ENCODE peak calls at places on chromosomes 12 and 14, in ten cellular contexts. One of them, this sample, is unnamed.

GRCh38 chr12:54009171-54010052 is 627 bp downstream of the HOXC8 start:
- DNase-seq in fibroblast of the aortic adventitia: peak; percentile 27
- DNase-seq in KBM-7: peak; percentile 43
- DNase-seq in A549: no peak
- DNase-seq in kidney epithelial cell: no peak
- DNase-seq in NCI-H774: no peak
- DNase-seq in left lung: no peak
- DNase-seq in activated naive CD8-positive, alpha-beta T cell treated with anti-CD3 and anti-CD28 coated beads, Interleukin-2, amount 50 U/mL, for 24 hours: no peak
- DNase-seq in H1: no peak
- DNase-seq in AG08395: no peak
- DNase-seq in this sample: no peak

GRCh38 chr14:102200690-102201368 is 61.1 kb downstream of the WDR20 start:
- DNase-seq in NCI-H774: no peak
- DNase-seq in KBM-7: no peak
- DNase-seq in fibroblast of the aortic adventitia: no peak
- DNase-seq in kidney epithelial cell: no peak
- DNase-seq in AG08395: no peak
- DNase-seq in A549: no peak
- DNase-seq in H1: no peak
- DNase-seq in left lung: no peak
- DNase-seq in activated naive CD8-positive, alpha-beta T cell treated with anti-CD3 and anti-CD28 coated beads, Interleukin-2, amount 50 U/mL, for 24 hours: no peak
- DNase-seq in this sample: no peak

GRCh38 chr14:43988989-43989388 is 518.1 kb downstream of the FSCB start:
- DNase-seq in fibroblast of the aortic adventitia: no peak
- DNase-seq in kidney epithelial cell: no peak
- DNase-seq in KBM-7: no peak
- DNase-seq in activated naive CD8-positive, alpha-beta T cell treated with anti-CD3 and anti-CD28 coated beads, Interleukin-2, amount 50 U/mL, for 24 hours: no peak
- DNase-seq in A549: no peak
- DNase-seq in NCI-H774: no peak
- DNase-seq in left lung: no peak
- DNase-seq in AG08395: no peak
- DNase-seq in H1: no peak
- DNase-seq in this sample: no peak

GRCh38 chr14:74982661-74983060 is 20.1 kb upstream of the EIF2B2 start:
- DNase-seq in A549: no peak
- DNase-seq in left lung: no peak
- DNase-seq in fibroblast of the aortic adventitia: no peak
- DNase-seq in kidney epithelial cell: no peak
- DNase-seq in H1: no peak
- DNase-seq in AG08395: no peak
- DNase-seq in activated naive CD8-positive, alpha-beta T cell treated with anti-CD3 and anti-CD28 coated beads, Interleukin-2, amount 50 U/mL, for 24 hours: no peak
- DNase-seq in KBM-7: no peak
- DNase-seq in NCI-H774: no peak
- DNase-seq in this sample: no peak

GRCh38 chr12:80353254-80353653 is 90.8 kb upstream of the PTPRQ start:
- DNase-seq in activated naive CD8-positive, alpha-beta T cell treated with anti-CD3 and anti-CD28 coated beads, Interleukin-2, amount 50 U/mL, for 24 hours: no peak
- DNase-seq in fibroblast of the aortic adventitia: no peak
- DNase-seq in kidney epithelial cell: no peak
- DNase-seq in AG08395: peak; percentile 28
- DNase-seq in KBM-7: no peak
- DNase-seq in left lung: no peak
- DNase-seq in H1: no peak
- DNase-seq in A549: no peak
- DNase-seq in NCI-H774: no peak
- DNase-seq in this sample: no peak

GRCh38 chr12:76252031-76252430 is 96.2 kb downstream of the BBS10 start:
- DNase-seq in A549: no peak
- DNase-seq in AG08395: no peak
- DNase-seq in kidney epithelial cell: no peak
- DNase-seq in activated naive CD8-positive, alpha-beta T cell treated with anti-CD3 and anti-CD28 coated beads, Interleukin-2, amount 50 U/mL, for 24 hours: no peak
- DNase-seq in KBM-7: no peak
- DNase-seq in H1: no peak
- DNase-seq in left lung: no peak
- DNase-seq in NCI-H774: no peak
- DNase-seq in fibroblast of the aortic adventitia: no peak
- DNase-seq in this sample: no peak

GRCh38 chr12:103586791-103587370 is at the start of gene STAB2:
- DNase-seq in A549: no peak
- DNase-seq in kidney epithelial cell: no peak
- DNase-seq in H1: no peak
- DNase-seq in KBM-7: no peak
- DNase-seq in NCI-H774: no peak
- DNase-seq in AG08395: no peak
- DNase-seq in activated naive CD8-positive, alpha-beta T cell treated with anti-CD3 and anti-CD28 coated beads, Interleukin-2, amount 50 U/mL, for 24 hours: no peak
- DNase-seq in left lung: no peak
- DNase-seq in fibroblast of the aortic adventitia: no peak
- DNase-seq in this sample: no peak

GRCh38 chr14:84254205-84254788 is 1275.6 kb upstream of the FLRT2 start:
- DNase-seq in H1: no peak
- DNase-seq in left lung: no peak
- DNase-seq in NCI-H774: no peak
- DNase-seq in activated naive CD8-positive, alpha-beta T cell treated with anti-CD3 and anti-CD28 coated beads, Interleukin-2, amount 50 U/mL, for 24 hours: no peak
- DNase-seq in KBM-7: no peak
- DNase-seq in A549: no peak
- DNase-seq in kidney epithelial cell: no peak
- DNase-seq in fibroblast of the aortic adventitia: peak; percentile 29
- DNase-seq in AG08395: no peak
- DNase-seq in this sample: no peak

GRCh38 chr12:127260531-127260930 is 1006.4 kb upstream of the TMEM132C start:
- DNase-seq in H1: no peak
- DNase-seq in left lung: no peak
- DNase-seq in kidney epithelial cell: no peak
- DNase-seq in fibroblast of the aortic adventitia: no peak
- DNase-seq in AG08395: peak; percentile 56
- DNase-seq in activated naive CD8-positive, alpha-beta T cell treated with anti-CD3 and anti-CD28 coated beads, Interleukin-2, amount 50 U/mL, for 24 hours: no peak
- DNase-seq in NCI-H774: no peak
- DNase-seq in A549: no peak
- DNase-seq in KBM-7: no peak
- DNase-seq in this sample: no peak

GRCh38 chr12:115144425-115144824 is 460.4 kb upstream of the TBX3 start:
- DNase-seq in left lung: no peak
- DNase-seq in A549: no peak
- DNase-seq in fibroblast of the aortic adventitia: no peak
- DNase-seq in H1: no peak
- DNase-seq in kidney epithelial cell: no peak
- DNase-seq in AG08395: no peak
- DNase-seq in activated naive CD8-positive, alpha-beta T cell treated with anti-CD3 and anti-CD28 coated beads, Interleukin-2, amount 50 U/mL, for 24 hours: no peak
- DNase-seq in NCI-H774: no peak
- DNase-seq in KBM-7: no peak
- DNase-seq in this sample: no peak

GRCh38 chr14:55519473-55520080 is 60.4 kb upstream of the KTN1 start:
- DNase-seq in A549: no peak
- DNase-seq in NCI-H774: no peak
- DNase-seq in AG08395: no peak
- DNase-seq in KBM-7: no peak
- DNase-seq in activated naive CD8-positive, alpha-beta T cell treated with anti-CD3 and anti-CD28 coated beads, Interleukin-2, amount 50 U/mL, for 24 hours: no peak
- DNase-seq in left lung: no peak
- DNase-seq in kidney epithelial cell: no peak
- DNase-seq in H1: no peak
- DNase-seq in fibroblast of the aortic adventitia: no peak
- DNase-seq in this sample: no peak

GRCh38 chr12:50848963-50849362 is 6.2 kb downstream of the TMPRSS12 start:
- DNase-seq in activated naive CD8-positive, alpha-beta T cell treated with anti-CD3 and anti-CD28 coated beads, Interleukin-2, amount 50 U/mL, for 24 hours: no peak
- DNase-seq in KBM-7: no peak
- DNase-seq in AG08395: no peak
- DNase-seq in left lung: no peak
- DNase-seq in NCI-H774: no peak
- DNase-seq in fibroblast of the aortic adventitia: no peak
- DNase-seq in A549: no peak
- DNase-seq in H1: no peak
- DNase-seq in kidney epithelial cell: no peak
- DNase-seq in this sample: no peak

GRCh38 chr12:75322464-75322863 is 7.7 kb downstream of the CAPS2 start:
- DNase-seq in fibroblast of the aortic adventitia: peak; percentile 49
- DNase-seq in NCI-H774: no peak
- DNase-seq in A549: no peak
- DNase-seq in H1: no peak
- DNase-seq in kidney epithelial cell: no peak
- DNase-seq in KBM-7: no peak
- DNase-seq in activated naive CD8-positive, alpha-beta T cell treated with anti-CD3 and anti-CD28 coated beads, Interleukin-2, amount 50 U/mL, for 24 hours: no peak
- DNase-seq in left lung: no peak
- DNase-seq in AG08395: peak; percentile 32
- DNase-seq in this sample: no peak

GRCh38 chr14:92540472-92541048 is 27.0 kb downstream of the RIN3 start:
- DNase-seq in kidney epithelial cell: peak; percentile 92
- DNase-seq in fibroblast of the aortic adventitia: peak; percentile 100
- DNase-seq in A549: peak; percentile 77
- DNase-seq in left lung: peak; percentile 89
- DNase-seq in NCI-H774: no peak
- DNase-seq in activated naive CD8-positive, alpha-beta T cell treated with anti-CD3 and anti-CD28 coated beads, Interleukin-2, amount 50 U/mL, for 24 hours: no peak
- DNase-seq in AG08395: peak; percentile 94
- DNase-seq in H1: no peak
- DNase-seq in KBM-7: no peak
- DNase-seq in this sample: no peak

GRCh38 chr14:72745546-72745945 is 148.4 kb downstream of the DPF3 start:
- DNase-seq in kidney epithelial cell: peak; percentile 21
- DNase-seq in activated naive CD8-positive, alpha-beta T cell treated with anti-CD3 and anti-CD28 coated beads, Interleukin-2, amount 50 U/mL, for 24 hours: no peak
- DNase-seq in NCI-H774: no peak
- DNase-seq in A549: peak; percentile 15
- DNase-seq in H1: no peak
- DNase-seq in left lung: no peak
- DNase-seq in AG08395: peak; percentile 82
- DNase-seq in fibroblast of the aortic adventitia: peak; percentile 95
- DNase-seq in KBM-7: no peak
- DNase-seq in this sample: no peak

GRCh38 chr12:6703631-6704030 is 3.0 kb upstream of the PIANP start:
- DNase-seq in kidney epithelial cell: no peak
- DNase-seq in H1: no peak
- DNase-seq in A549: peak; percentile 38
- DNase-seq in left lung: no peak
- DNase-seq in AG08395: no peak
- DNase-seq in KBM-7: peak; percentile 53
- DNase-seq in NCI-H774: no peak
- DNase-seq in activated naive CD8-positive, alpha-beta T cell treated with anti-CD3 and anti-CD28 coated beads, Interleukin-2, amount 50 U/mL, for 24 hours: no peak
- DNase-seq in fibroblast of the aortic adventitia: no peak
- DNase-seq in this sample: no peak

GRCh38 chr14:54253195-54253947 is 143.4 kb upstream of the CDKN3 start:
- DNase-seq in A549: peak; percentile 33
- DNase-seq in AG08395: peak; percentile 82
- DNase-seq in kidney epithelial cell: peak; percentile 90
- DNase-seq in left lung: no peak
- DNase-seq in KBM-7: no peak
- DNase-seq in H1: no peak
- DNase-seq in activated naive CD8-positive, alpha-beta T cell treated with anti-CD3 and anti-CD28 coated beads, Interleukin-2, amount 50 U/mL, for 24 hours: no peak
- DNase-seq in NCI-H774: no peak
- DNase-seq in fibroblast of the aortic adventitia: peak; percentile 85
- DNase-seq in this sample: no peak

GRCh38 chr12:92608418-92609091 is 94.2 kb upstream of the PLEKHG7 start:
- DNase-seq in KBM-7: peak; percentile 58
- DNase-seq in kidney epithelial cell: no peak
- DNase-seq in left lung: no peak
- DNase-seq in A549: peak; percentile 27
- DNase-seq in H1: no peak
- DNase-seq in fibroblast of the aortic adventitia: peak; percentile 68
- DNase-seq in NCI-H774: peak; percentile 16
- DNase-seq in activated naive CD8-positive, alpha-beta T cell treated with anti-CD3 and anti-CD28 coated beads, Interleukin-2, amount 50 U/mL, for 24 hours: no peak
- DNase-seq in AG08395: peak; percentile 60
- DNase-seq in this sample: peak; percentile 36

GRCh38 chr12:110728628-110729027 is 14.1 kb downstream of the PPP1CC start:
- DNase-seq in H1: no peak
- DNase-seq in AG08395: no peak
- DNase-seq in fibroblast of the aortic adventitia: no peak
- DNase-seq in activated naive CD8-positive, alpha-beta T cell treated with anti-CD3 and anti-CD28 coated beads, Interleukin-2, amount 50 U/mL, for 24 hours: no peak
- DNase-seq in left lung: no peak
- DNase-seq in A549: no peak
- DNase-seq in kidney epithelial cell: no peak
- DNase-seq in NCI-H774: no peak
- DNase-seq in KBM-7: no peak
- DNase-seq in this sample: no peak

GRCh38 chr14:31703056-31703455 is 141.9 kb downstream of the NUBPL start:
- DNase-seq in AG08395: no peak
- DNase-seq in left lung: no peak
- DNase-seq in activated naive CD8-positive, alpha-beta T cell treated with anti-CD3 and anti-CD28 coated beads, Interleukin-2, amount 50 U/mL, for 24 hours: no peak
- DNase-seq in H1: no peak
- DNase-seq in fibroblast of the aortic adventitia: peak; percentile 2
- DNase-seq in KBM-7: no peak
- DNase-seq in A549: no peak
- DNase-seq in kidney epithelial cell: no peak
- DNase-seq in NCI-H774: no peak
- DNase-seq in this sample: no peak

GRCh38 chr14:96629558-96630222 is 127.5 kb downstream of the PAPOLA start:
- DNase-seq in KBM-7: no peak
- DNase-seq in activated naive CD8-positive, alpha-beta T cell treated with anti-CD3 and anti-CD28 coated beads, Interleukin-2, amount 50 U/mL, for 24 hours: no peak
- DNase-seq in left lung: no peak
- DNase-seq in NCI-H774: no peak
- DNase-seq in kidney epithelial cell: no peak
- DNase-seq in fibroblast of the aortic adventitia: no peak
- DNase-seq in AG08395: no peak
- DNase-seq in A549: no peak
- DNase-seq in H1: no peak
- DNase-seq in this sample: no peak

GRCh38 chr12:94867066-94867855 is 136.2 kb downstream of the NDUFA12 start:
- DNase-seq in A549: no peak
- DNase-seq in fibroblast of the aortic adventitia: no peak
- DNase-seq in H1: no peak
- DNase-seq in AG08395: no peak
- DNase-seq in kidney epithelial cell: peak; percentile 67
- DNase-seq in activated naive CD8-positive, alpha-beta T cell treated with anti-CD3 and anti-CD28 coated beads, Interleukin-2, amount 50 U/mL, for 24 hours: no peak
- DNase-seq in KBM-7: no peak
- DNase-seq in left lung: no peak
- DNase-seq in NCI-H774: no peak
- DNase-seq in this sample: no peak

GRCh38 chr14:98847520-98848468 is 424.2 kb downstream of the BCL11B start:
- DNase-seq in activated naive CD8-positive, alpha-beta T cell treated with anti-CD3 and anti-CD28 coated beads, Interleukin-2, amount 50 U/mL, for 24 hours: no peak
- DNase-seq in KBM-7: no peak
- DNase-seq in NCI-H774: no peak
- DNase-seq in kidney epithelial cell: no peak
- DNase-seq in fibroblast of the aortic adventitia: no peak
- DNase-seq in A549: no peak
- DNase-seq in left lung: no peak
- DNase-seq in H1: no peak
- DNase-seq in AG08395: no peak
- DNase-seq in this sample: no peak

GRCh38 chr12:47188576-47189441 is 109.0 kb upstream of the AMIGO2 start:
- DNase-seq in A549: no peak
- DNase-seq in kidney epithelial cell: no peak
- DNase-seq in fibroblast of the aortic adventitia: peak; percentile 99
- DNase-seq in NCI-H774: no peak
- DNase-seq in KBM-7: no peak
- DNase-seq in activated naive CD8-positive, alpha-beta T cell treated with anti-CD3 and anti-CD28 coated beads, Interleukin-2, amount 50 U/mL, for 24 hours: no peak
- DNase-seq in left lung: no peak
- DNase-seq in AG08395: peak; percentile 46
- DNase-seq in H1: no peak
- DNase-seq in this sample: no peak

GRCh38 chr12:72077111-72077820 is 138.6 kb downstream of the TPH2 start:
- DNase-seq in NCI-H774: no peak
- DNase-seq in AG08395: no peak
- DNase-seq in kidney epithelial cell: no peak
- DNase-seq in KBM-7: no peak
- DNase-seq in fibroblast of the aortic adventitia: no peak
- DNase-seq in left lung: no peak
- DNase-seq in activated naive CD8-positive, alpha-beta T cell treated with anti-CD3 and anti-CD28 coated beads, Interleukin-2, amount 50 U/mL, for 24 hours: no peak
- DNase-seq in A549: no peak
- DNase-seq in H1: no peak
- DNase-seq in this sample: no peak

GRCh38 chr12:100793182-100793581 is 1.4 kb upstream of the ANO4 start:
- DNase-seq in left lung: no peak
- DNase-seq in AG08395: peak; percentile 46
- DNase-seq in kidney epithelial cell: no peak
- DNase-seq in A549: no peak
- DNase-seq in activated naive CD8-positive, alpha-beta T cell treated with anti-CD3 and anti-CD28 coated beads, Interleukin-2, amount 50 U/mL, for 24 hours: no peak
- DNase-seq in NCI-H774: no peak
- DNase-seq in KBM-7: no peak
- DNase-seq in fibroblast of the aortic adventitia: peak; percentile 17
- DNase-seq in H1: no peak
- DNase-seq in this sample: no peak

This sample was measured in NCI-H2171.